ENCODE peak calls at places on chromosomes 5 and 9, in four cellular contexts. C, M, S and J are unnamed samples.

GRCh38 chr9:35619800-35620158 is 1.6 kb upstream of the CD72 start:
- DNase-seq in C (no peak), M (no peak), S (no peak), J (no peak)

GRCh38 chr9:38437193-38437823 is 13.1 kb upstream of the IGFBPL1 start:
- DNase-seq in C (peak; percentile 59), M (no peak), S (no peak), J (no peak)

GRCh38 chr9:8856686-8857329 is 1057.2 kb upstream of the DMAC1 start:
- DNase-seq in C (no peak), M (peak; percentile 37), S (no peak), J (no peak)

GRCh38 chr9:37364751-37365360 is 57.6 kb upstream of the GRHPR start:
- DNase-seq in C (peak; percentile 12), M (no peak), S (no peak), J (no peak)

GRCh38 chr5:43780586-43780985 is 177.6 kb downstream of the NNT start:
- DNase-seq in C (peak; percentile 41), M (no peak), S (no peak), J (no peak)

GRCh38 chr5:78671609-78672008 is 23.0 kb upstream of the LHFPL2 start:
- DNase-seq in C (no peak), M (peak; percentile 63), S (no peak), J (no peak)

GRCh38 chr5:67240846-67241245 is 44.2 kb upstream of the CD180 start:
- DNase-seq in C (no peak), M (no peak), S (no peak), J (no peak)

GRCh38 chr9:95399261-95399660 is 81.8 kb upstream of the FANCC start:
- DNase-seq in C (no peak), M (no peak), S (no peak), J (no peak)

GRCh38 chr5:9140711-9141110 is 405.2 kb downstream of the SEMA5A start:
- DNase-seq in C (no peak), M (no peak), S (no peak), J (no peak)

GRCh38 chr5:179368806-179369529 is 23.7 kb upstream of the ADAMTS2 start:
- DNase-seq in C (no peak), M (no peak), S (no peak), J (no peak)

GRCh38 chr5:121285861-121286527 is 565.7 kb upstream of the FTMT start:
- DNase-seq in C (no peak), M (no peak), S (no peak), J (no peak)

GRCh38 chr9:137146527-137146918 is 7.6 kb downstream of the GRIN1 start:
- DNase-seq in C (no peak), M (no peak), S (no peak), J (no peak)

GRCh38 chr9:68702493-68702892 is 2.5 kb upstream of the PIP5K1B start:
- DNase-seq in C (peak; percentile 5), M (no peak), S (no peak), J (no peak)

GRCh38 chr5:171330011-171330410 is 21.0 kb downstream of the TLX3 start:
- DNase-seq in C (no peak), M (no peak), S (no peak), J (no peak)

GRCh38 chr9:137307255-137308101 is 5.4 kb upstream of the NRARP start:
- DNase-seq in C (no peak), M (no peak), S (no peak), J (no peak)

GRCh38 chr9:114289571-114290481 is 33.1 kb upstream of the ORM1 start:
- DNase-seq in C (no peak), M (peak; percentile 38), S (no peak), J (peak; percentile 37)

GRCh38 chr5:35194636-35195471 is 35.4 kb downstream of the PRLR start:
- DNase-seq in C (no peak), M (no peak), S (no peak), J (no peak)

GRCh38 chr5:133121611-133122150 is 69.9 kb downstream of the HSPA4 start:
- DNase-seq in C (no peak), M (no peak), S (no peak), J (no peak)

GRCh38 chr9:127204771-127205470 is 59.7 kb upstream of the GARNL3 start:
- DNase-seq in C (peak; percentile 16), M (no peak), S (no peak), J (no peak)

GRCh38 chr9:137550958-137551655 is 572 bp upstream of the MRPL41 start:
- DNase-seq in C (peak; percentile 16), M (no peak), S (peak; percentile 74), J (no peak)

GRCh38 chr9:96674914-96675538 is 19.9 kb upstream of the PRXL2C start:
- DNase-seq in C (peak; percentile 89), M (no peak), S (peak; percentile 11), J (no peak)

GRCh38 chr5:175689147-175689991 is 31.5 kb downstream of the HRH2 start:
- DNase-seq in C (no peak), M (no peak), S (no peak), J (peak; percentile 64)

GRCh38 chr9:76662476-76663281 is 101.6 kb upstream of the PCA3 start:
- DNase-seq in C (peak; percentile 30), M (no peak), S (no peak), J (no peak)

GRCh38 chr5:179381691-179382090 is 36.4 kb upstream of the ADAMTS2 start:
- DNase-seq in C (no peak), M (peak; percentile 9), S (no peak), J (no peak)

GRCh38 chr5:149423287-149424268 is 44.5 kb upstream of the IL17B start:
- DNase-seq in C (no peak), M (no peak), S (no peak), J (no peak)

GRCh38 chr5:124195416-124195815 is 551.0 kb downstream of the ZNF608 start:
- DNase-seq in C (no peak), M (no peak), S (no peak), J (no peak)

GRCh38 chr9:76717611-76718010 is 46.6 kb upstream of the PCA3 start:
- DNase-seq in C (no peak), M (no peak), S (no peak), J (no peak)

GRCh38 chr9:27665121-27665520 is 91.8 kb upstream of the C9orf72 start:
- DNase-seq in C (no peak), M (no peak), S (no peak), J (no peak)

GRCh38 chr9:88690628-88691027 is 155.7 kb downstream of the NXNL2 start:
- DNase-seq in C (no peak), M (no peak), S (no peak), J (no peak)

GRCh38 chr9:129006328-129007034 is 21.6 kb downstream of the SH3GLB2 start:
- DNase-seq in C (peak; percentile 55), M (peak; percentile 60), S (peak; percentile 68), J (peak; percentile 82)

GRCh38 chr9:99037768-99038167 is 67.1 kb upstream of the TGFBR1 start:
- DNase-seq in C (no peak), M (no peak), S (no peak), J (no peak)

GRCh38 chr9:98974994-98975712 is 31.4 kb downstream of the COL15A1 start:
- DNase-seq in C (peak; percentile 57), M (peak; percentile 95), S (peak; percentile 84), J (peak; percentile 88)

GRCh38 chr5:134125195-134126015 is 10.9 kb downstream of the TCF7 start:
- DNase-seq in C (peak; percentile 63), M (no peak), S (peak; percentile 23), J (peak; percentile 86)

GRCh38 chr9:111287127-111287526 is 42.9 kb downstream of the OR2K2 start:
- DNase-seq in C (peak; percentile 55), M (no peak), S (no peak), J (no peak)

GRCh38 chr9:128276574-128277270 is 646 bp downstream of the SWI5 start:
- DNase-seq in C (peak; percentile 21), M (no peak), S (peak; percentile 3), J (no peak)

GRCh38 chr9:3809724-3810123 is 283.9 kb upstream of the RFX3 start:
- DNase-seq in C (peak; percentile 66), M (no peak), S (peak; percentile 20), J (no peak)

GRCh38 chr9:3807601-3808000 is 281.8 kb upstream of the RFX3 start:
- DNase-seq in C (no peak), M (no peak), S (no peak), J (no peak)

GRCh38 chr9:3810231-3810630 is 284.4 kb upstream of the RFX3 start:
- DNase-seq in C (no peak), M (no peak), S (no peak), J (no peak)
- TF ChIP-seq CTCF in C (no peak), M (no peak), S (no peak), J (no peak)

DNA sequence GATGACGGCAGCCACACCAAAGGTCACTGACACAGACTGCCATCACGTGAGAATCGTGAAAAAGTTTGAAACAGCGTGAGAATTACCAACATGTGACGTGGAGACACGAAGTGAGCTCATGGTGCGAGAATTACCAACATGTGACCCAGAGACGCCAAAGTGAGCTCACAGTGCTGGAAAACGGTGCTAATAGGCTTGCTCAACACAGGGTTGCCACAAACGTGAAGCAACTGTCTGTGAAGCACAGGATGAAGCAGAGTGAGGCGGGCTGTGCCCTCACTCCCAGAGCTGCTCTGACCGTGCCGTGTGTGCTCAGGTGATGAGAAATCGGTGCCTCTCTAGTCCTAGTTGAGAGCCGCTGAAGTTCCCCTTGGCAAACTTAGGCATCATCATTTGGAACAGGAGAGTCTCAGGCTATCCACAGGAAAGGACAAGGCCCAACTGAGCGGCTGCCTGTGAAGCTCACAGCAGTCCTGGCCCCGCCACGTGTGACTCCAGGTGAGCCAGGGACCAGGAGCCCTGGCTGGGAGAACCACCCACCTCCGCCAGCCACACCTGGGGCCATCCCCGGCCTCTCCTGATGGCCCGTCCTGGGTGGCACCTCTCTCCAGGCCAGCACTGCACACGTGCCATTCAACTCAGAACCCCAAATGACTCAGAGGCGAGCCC is 29.8 kb upstream of the SLC6A3 start:
- DNase-seq in C (no peak), M (no peak), S (no peak), J (peak; percentile 18)
- TF ChIP-seq CTCF in C (no peak), M (no peak), S (no peak), J (no peak)

GRCh38 chr9:131815971-131816873 is 76.3 kb upstream of the RAPGEF1 start:
- DNase-seq in C (no peak), M (no peak), S (no peak), J (no peak)
- TF ChIP-seq CTCF in C (no peak), M (no peak), S (no peak), J (no peak)

DNA sequence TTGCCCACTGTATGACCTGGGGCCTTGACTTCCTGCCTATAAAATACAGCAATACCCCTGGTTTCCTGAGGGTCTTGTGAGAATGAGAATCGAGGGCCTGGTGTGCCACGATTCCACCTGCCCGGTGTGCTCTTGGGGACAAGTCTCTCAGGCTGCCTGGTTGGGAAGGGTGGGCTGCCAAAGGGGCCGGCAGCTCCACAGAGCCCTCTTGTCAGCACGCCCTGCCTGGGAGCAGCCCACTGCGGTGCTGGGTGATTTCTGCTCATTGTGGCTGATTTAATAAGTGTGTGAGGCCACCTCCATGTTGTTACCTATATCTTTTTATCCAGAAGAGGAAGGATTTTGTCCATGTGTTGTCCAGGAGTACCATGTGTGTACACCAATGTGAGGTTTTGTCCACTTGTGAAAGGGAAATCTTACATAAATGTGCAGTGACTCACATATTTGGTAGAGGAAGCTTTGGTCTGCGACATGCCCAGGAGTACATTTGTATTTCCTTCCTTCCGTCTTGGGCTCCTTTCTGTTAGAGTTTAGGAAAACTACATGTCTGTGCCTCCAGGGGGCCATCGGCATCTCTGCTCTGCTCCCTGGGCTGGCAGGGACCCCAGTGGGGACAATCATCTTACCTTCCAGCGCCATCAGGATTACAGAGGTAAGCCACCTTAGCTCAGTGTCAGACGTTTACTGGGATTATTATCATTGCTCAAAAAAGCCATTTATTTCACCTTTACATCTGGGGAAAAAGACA is 108.6 kb downstream of the PHF2 start:
- DNase-seq in C (peak; percentile 39), M (peak; percentile 38), S (no peak), J (no peak)
- TF ChIP-seq CTCF in C (no peak), M (no peak), S (no peak), J (no peak)